ENCODE peak calls at places on chromosomes 4 and X, in seven cellular contexts. H, M, G, X, R, V and I are unnamed samples.

GRCh38 chr4:164648151-164648848 is 105.6 kb upstream of the SMIM31 start:
- DNase-seq in H (no peak), M (no peak), G (no peak), X (no peak), R (no peak), V (no peak), I (no peak)

GRCh38 chr4:95729596-95729995 is 110.3 kb upstream of the PDHA2 start:
- DNase-seq in H (no peak), M (no peak), G (no peak), X (no peak), R (no peak), V (no peak), I (no peak)

GRCh38 chrX:19867411-19867732 is 20.0 kb downstream of the SH3KBP1 start:
- DNase-seq in H (no peak), M (no peak), G (no peak), X (no peak), R (peak), V (no peak), I (no peak)

GRCh38 chr4:126396703-126397102 is 1081.9 kb downstream of the FAT4 start:
- DNase-seq in H (no peak), M (no peak), G (no peak), X (no peak), R (no peak), V (no peak), I (no peak)

GRCh38 chr4:177393236-177393635 is 49.0 kb downstream of the AGA start:
- DNase-seq in H (no peak), M (no peak), G (no peak), X (no peak), R (no peak), V (no peak), I (no peak)

GRCh38 chr4:91598696-91599095 is 705.1 kb upstream of the GRID2 start:
- DNase-seq in H (no peak), M (no peak), G (no peak), X (no peak), R (no peak), V (no peak), I (no peak)

GRCh38 chr4:147378780-147379179 is 102.1 kb upstream of the EDNRA start:
- DNase-seq in H (no peak), M (no peak), G (no peak), X (no peak), R (no peak), V (no peak), I (no peak)

GRCh38 chr4:95183656-95184408 is 364.9 kb downstream of the UNC5C start:
- DNase-seq in H (no peak), M (no peak), G (no peak), X (no peak), R (no peak), V (no peak), I (no peak)

GRCh38 chr4:27176400-27176799 is 315.8 kb downstream of the STIM2 start:
- DNase-seq in H (no peak), M (peak), G (peak), X (no peak), R (peak), V (peak), I (no peak)

GRCh38 chrX:1355131-1355799 is 18.7 kb downstream of the IL3RA start:
- DNase-seq in H (no peak), M (no peak), G (no peak), X (no peak), R (no peak), V (no peak), I (no peak)

GRCh38 chr4:121510260-121510942 is 129.6 kb upstream of the QRFPR start:
- DNase-seq in H (no peak), M (no peak), G (no peak), X (no peak), R (no peak), V (no peak), I (no peak)

GRCh38 chr4:99403380-99404194 is 31.6 kb downstream of the ADH7 start:
- DNase-seq in H (no peak), M (no peak), G (peak), X (no peak), R (no peak), V (no peak), I (no peak)

GRCh38 chrX:108443065-108443464 is 3.4 kb downstream of the COL4A5 start:
- DNase-seq in H (no peak), M (no peak), G (no peak), X (no peak), R (no peak), V (no peak), I (no peak)

GRCh38 chr4:2833671-2834000 is 10.0 kb upstream of the ADD1 start:
- DNase-seq in H (no peak), M (no peak), G (no peak), X (no peak), R (no peak), V (no peak), I (peak)

GRCh38 chr4:182578402-182578801 is 335.2 kb downstream of the TENM3 start:
- DNase-seq in H (no peak), M (peak), G (no peak), X (no peak), R (peak), V (no peak), I (no peak)

GRCh38 chr4:101953949-101954348 is 163.4 kb downstream of the BANK1 start:
- DNase-seq in H (no peak), M (peak), G (no peak), X (no peak), R (peak), V (no peak), I (no peak)

GRCh38 chr4:3780347-3781171 is 14.4 kb downstream of the ADRA2C start:
- DNase-seq in H (no peak), M (peak), G (no peak), X (no peak), R (no peak), V (no peak), I (no peak)

GRCh38 chr4:146165840-146166239 is 9.7 kb upstream of the LSM6 start:
- DNase-seq in H (no peak), M (peak), G (peak), X (no peak), R (peak), V (no peak), I (no peak)

GRCh38 chr4:24793219-24794005 is 2.0 kb upstream of the SOD3 start:
- DNase-seq in H (no peak), M (peak), G (no peak), X (no peak), R (no peak), V (peak), I (no peak)

GRCh38 chrX:47568656-47569295 is 7.8 kb downstream of the ARAF start:
- DNase-seq in H (no peak), M (peak), G (no peak), X (no peak), R (no peak), V (no peak), I (peak)

GRCh38 chr4:88144048-88144447 is 14.4 kb downstream of the ABCG2 start:
- DNase-seq in H (no peak), M (no peak), G (no peak), X (no peak), R (no peak), V (no peak), I (no peak)